ENCODE peak calls at places on chromosomes 5 and 9, in four cellular contexts. One of them, this sample, is unnamed. For H3K36me3, the result is how much of the 10 kb centered on the place peaks cover.

GRCh38 chr5:104345513-104345823 is 782.9 kb upstream of the NUDT12 start:
- DNase-seq in aorta: no peak
- DNase-seq in adrenal gland: no peak
- DNase-seq in IMR-90: no peak
- DNase-seq in this sample: no peak

GRCh38 chr5:66529182-66529581 is 67.0 kb upstream of the MAST4 start:
- DNase-seq in adrenal gland: no peak
- DNase-seq in aorta: no peak
- DNase-seq in IMR-90: no peak
- DNase-seq in this sample: no peak

GRCh38 chr5:116754556-116754955 is 179.9 kb upstream of the SEMA6A start:
- DNase-seq in IMR-90: no peak
- DNase-seq in adrenal gland: no peak
- DNase-seq in aorta: no peak
- DNase-seq in this sample: no peak

GRCh38 chr5:133251296-133252132 is 199.7 kb downstream of the HSPA4 start:
- DNase-seq in aorta: no peak
- DNase-seq in adrenal gland: no peak
- DNase-seq in IMR-90: no peak
- DNase-seq in this sample: no peak

GRCh38 chr9:128773049-128773448 is 1.3 kb upstream of the ZER1 start:
- DNase-seq in adrenal gland: no peak
- DNase-seq in IMR-90: no peak
- DNase-seq in aorta: no peak
- DNase-seq in this sample: no peak

GRCh38 chr5:446864-447263 is 3.9 kb downstream of the EXOC3 start:
- DNase-seq in adrenal gland: no peak
- DNase-seq in aorta: peak
- DNase-seq in IMR-90: peak
- DNase-seq in this sample: no peak

GRCh38 chr5:178940569-178941360 is at the start of gene ZNF454:
- DNase-seq in aorta: peak
- DNase-seq in adrenal gland: peak
- DNase-seq in IMR-90: peak
- DNase-seq in this sample: peak

GRCh38 chr5:137636076-137636475 is 99.8 kb downstream of the KLHL3 start:
- DNase-seq in IMR-90: no peak
- DNase-seq in aorta: no peak
- DNase-seq in adrenal gland: no peak
- DNase-seq in this sample: no peak

GRCh38 chr5:1910081-1910760 is 27.5 kb upstream of the IRX4 start:
- DNase-seq in aorta: no peak
- DNase-seq in IMR-90: no peak
- DNase-seq in adrenal gland: no peak
- DNase-seq in this sample: no peak

GRCh38 chr9:130290353-130291181 is 25.0 kb downstream of the HMCN2 start:
- DNase-seq in adrenal gland: no peak
- DNase-seq in IMR-90: no peak
- DNase-seq in aorta: no peak
- DNase-seq in this sample: peak

GRCh38 chr5:168947212-168947868 is 353.6 kb downstream of the SLIT3 start:
- DNase-seq in adrenal gland: peak
- DNase-seq in aorta: no peak
- DNase-seq in IMR-90: peak
- DNase-seq in this sample: peak

GRCh38 chr9:120528834-120529233 is 51.1 kb downstream of the CDK5RAP2 start:
- DNase-seq in aorta: no peak
- DNase-seq in adrenal gland: no peak
- DNase-seq in IMR-90: no peak
- DNase-seq in this sample: no peak
- H3K36me3 ChIP-seq in aorta: under half
- H3K36me3 ChIP-seq in adrenal gland: under half
- H3K36me3 ChIP-seq in IMR-90: under half
- H3K36me3 ChIP-seq in this sample: under half

GRCh38 chr9:522190-522589 is 307.5 kb downstream of the DOCK8 start:
- DNase-seq in aorta: no peak
- DNase-seq in IMR-90: no peak
- DNase-seq in adrenal gland: no peak
- DNase-seq in this sample: peak

GRCh38 chr9:520315-520714 is 305.6 kb downstream of the DOCK8 start:
- DNase-seq in adrenal gland: no peak
- DNase-seq in aorta: no peak
- DNase-seq in IMR-90: no peak
- DNase-seq in this sample: no peak

GRCh38 chr9:524008-524407 is 309.3 kb downstream of the DOCK8 start:
- DNase-seq in adrenal gland: no peak
- DNase-seq in aorta: no peak
- DNase-seq in IMR-90: no peak
- DNase-seq in this sample: no peak

GRCh38 chr9:522658-523057 is 308.0 kb downstream of the DOCK8 start:
- DNase-seq in IMR-90: no peak
- DNase-seq in aorta: no peak
- DNase-seq in adrenal gland: no peak
- DNase-seq in this sample: no peak

DNA sequence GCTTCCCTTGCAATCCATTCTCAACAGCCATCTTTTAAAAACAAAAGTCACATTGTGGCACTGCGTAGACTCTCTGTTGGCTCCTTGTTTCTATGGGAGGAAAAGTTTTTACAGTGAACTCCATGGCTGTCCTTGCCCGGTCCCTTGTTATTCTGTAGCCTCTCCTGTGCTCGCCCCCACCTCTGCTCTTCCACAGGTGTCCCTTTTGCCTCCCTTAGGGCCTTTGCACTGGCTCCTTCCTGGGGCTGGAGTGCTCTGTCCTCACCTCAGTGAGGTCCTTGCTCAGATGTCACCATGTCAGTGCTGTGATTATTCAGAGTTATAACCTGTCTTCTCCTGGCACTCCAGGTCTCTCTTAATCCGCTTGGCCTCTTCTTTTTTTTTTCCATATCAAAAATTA is 308.8 kb downstream of the DOCK8 start:
- DNase-seq in aorta: no peak
- DNase-seq in IMR-90: no peak
- DNase-seq in adrenal gland: no peak
- DNase-seq in this sample: no peak
- H3K27ac ChIP-seq in aorta: no peak
- H3K27ac ChIP-seq in IMR-90: no peak
- H3K27ac ChIP-seq in adrenal gland: no peak
- H3K27ac ChIP-seq in this sample: peak

GRCh38 chr5:56569576-56569975 is 245.8 kb upstream of the MAP3K1 start:
- DNase-seq in adrenal gland: no peak
- DNase-seq in IMR-90: peak
- DNase-seq in aorta: no peak
- DNase-seq in this sample: no peak
- H3K4me3 ChIP-seq in adrenal gland: no peak
- H3K4me3 ChIP-seq in IMR-90: no peak
- H3K4me3 ChIP-seq in aorta: no peak
- H3K4me3 ChIP-seq in this sample: no peak

GRCh38 chr9:68762570-68762969 is 57.5 kb downstream of the PIP5K1B start:
- DNase-seq in aorta: no peak
- DNase-seq in adrenal gland: no peak
- DNase-seq in IMR-90: no peak
- DNase-seq in this sample: no peak

GRCh38 chr9:68760674-68761003 is 55.6 kb downstream of the PIP5K1B start:
- DNase-seq in IMR-90: no peak
- DNase-seq in adrenal gland: no peak
- DNase-seq in aorta: no peak
- DNase-seq in this sample: no peak

GRCh38 chr9:68768619-68769018 is 63.6 kb downstream of the PIP5K1B start:
- DNase-seq in aorta: no peak
- DNase-seq in IMR-90: no peak
- DNase-seq in adrenal gland: no peak
- DNase-seq in this sample: no peak

GRCh38 chr9:68759981-68760673 is 55.1 kb downstream of the PIP5K1B start:
- DNase-seq in IMR-90: no peak
- DNase-seq in adrenal gland: no peak
- DNase-seq in aorta: no peak
- DNase-seq in this sample: no peak

GRCh38 chr9:68763104-68763503 is 58.1 kb downstream of the PIP5K1B start:
- DNase-seq in adrenal gland: no peak
- DNase-seq in IMR-90: no peak
- DNase-seq in aorta: no peak
- DNase-seq in this sample: no peak
- H3K36me3 ChIP-seq in adrenal gland: under half
- H3K36me3 ChIP-seq in IMR-90: under half
- H3K36me3 ChIP-seq in aorta: under half
- H3K36me3 ChIP-seq in this sample: under half

DNA sequence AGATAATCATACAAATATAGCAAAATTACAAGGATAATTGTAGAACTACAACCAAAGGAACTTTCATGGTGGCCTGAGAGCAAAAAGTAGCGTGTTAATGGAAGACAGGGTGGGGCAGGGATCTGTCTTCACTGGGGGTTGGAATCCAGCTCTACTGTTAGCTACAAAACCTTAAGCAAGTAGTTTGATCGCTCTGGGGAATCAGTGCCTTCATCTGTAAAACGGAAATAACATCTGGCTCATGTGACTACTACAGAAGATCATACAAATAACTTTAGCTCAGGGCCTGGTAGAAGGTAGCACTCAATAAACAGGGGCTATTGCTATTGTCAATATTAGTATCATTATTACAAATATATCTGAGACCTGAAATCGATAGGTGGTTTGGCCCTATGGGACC is 40.4 kb downstream of the ZNF608 start:
- DNase-seq in adrenal gland: no peak
- DNase-seq in aorta: no peak
- DNase-seq in IMR-90: no peak
- DNase-seq in this sample: no peak
- H3K27ac ChIP-seq in adrenal gland: no peak
- H3K27ac ChIP-seq in aorta: no peak
- H3K27ac ChIP-seq in IMR-90: no peak
- H3K27ac ChIP-seq in this sample: no peak

DNA sequence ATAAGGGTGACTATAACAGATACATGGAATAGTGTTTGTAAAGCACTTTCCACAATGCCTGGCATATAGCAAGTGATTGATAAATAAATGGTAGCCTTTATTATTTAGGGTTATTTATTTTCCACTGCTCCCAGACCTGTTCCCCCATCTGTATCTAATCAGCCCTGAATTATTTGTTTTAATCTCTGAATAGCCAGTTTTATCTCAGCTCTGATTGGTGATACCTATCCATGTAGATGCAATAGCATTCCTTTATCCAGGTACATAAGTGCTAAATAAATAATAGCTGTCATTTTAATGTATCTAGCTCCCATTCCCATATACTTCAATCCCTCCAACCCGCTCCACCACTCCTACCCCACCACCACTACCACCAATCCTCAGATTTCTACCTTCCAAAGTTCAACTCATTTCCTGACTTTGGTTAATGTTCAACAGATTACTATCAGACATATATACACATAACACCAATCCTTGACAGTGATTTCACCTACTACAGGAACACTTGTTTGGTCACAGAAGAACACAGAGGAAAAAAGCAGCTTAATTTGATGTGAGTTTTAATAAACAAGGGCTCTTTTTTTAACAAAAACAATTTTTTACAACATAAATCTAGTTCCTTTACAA is 14.0 kb downstream of the PRKAA1 start:
- DNase-seq in adrenal gland: no peak
- DNase-seq in aorta: no peak
- DNase-seq in IMR-90: no peak
- DNase-seq in this sample: no peak
- H3K4me3 ChIP-seq in adrenal gland: no peak
- H3K4me3 ChIP-seq in aorta: no peak
- H3K4me3 ChIP-seq in IMR-90: no peak
- H3K4me3 ChIP-seq in this sample: no peak

GRCh38 chr5:87388129-87388528 is 24.6 kb downstream of the CCNH start:
- DNase-seq in adrenal gland: no peak
- DNase-seq in IMR-90: no peak
- DNase-seq in aorta: no peak
- DNase-seq in this sample: no peak
- H3K36me3 ChIP-seq in adrenal gland: under half
- H3K36me3 ChIP-seq in IMR-90: under half
- H3K36me3 ChIP-seq in aorta: under half
- H3K36me3 ChIP-seq in this sample: under half

DNA sequence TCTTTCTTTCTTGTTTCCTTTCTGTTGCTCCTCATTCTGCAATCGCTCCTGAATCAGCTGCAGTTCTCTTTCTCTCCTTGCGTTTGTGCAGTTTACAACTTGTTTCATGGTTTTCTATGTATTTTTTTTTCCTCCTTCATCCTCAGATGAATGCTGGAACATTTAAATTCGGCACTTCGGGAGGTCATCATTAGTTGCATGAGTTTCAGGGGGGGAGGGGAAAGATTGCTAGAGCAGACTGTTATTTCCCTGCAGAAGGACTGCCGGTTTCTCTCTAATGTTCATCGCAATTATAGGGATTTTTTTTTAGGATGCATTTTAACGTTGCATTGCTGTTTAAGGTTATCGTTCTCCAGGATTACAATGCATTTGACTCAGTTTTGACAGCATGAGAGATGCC is 1311.9 kb upstream of the WWC1 start:
- DNase-seq in adrenal gland: no peak
- DNase-seq in IMR-90: no peak
- DNase-seq in aorta: no peak
- DNase-seq in this sample: no peak
- H3K27ac ChIP-seq in adrenal gland: no peak
- H3K27ac ChIP-seq in IMR-90: no peak
- H3K27ac ChIP-seq in aorta: no peak
- H3K27ac ChIP-seq in this sample: no peak

GRCh38 chr9:124392855-124393460 is 22.3 kb downstream of the PSMB7 start:
- DNase-seq in IMR-90: peak
- DNase-seq in aorta: no peak
- DNase-seq in adrenal gland: peak
- DNase-seq in this sample: no peak
- H3K4me3 ChIP-seq in IMR-90: no peak
- H3K4me3 ChIP-seq in aorta: no peak
- H3K4me3 ChIP-seq in adrenal gland: no peak
- H3K4me3 ChIP-seq in this sample: no peak

GRCh38 chr9:121317737-121318630 is 50.0 kb downstream of the GSN start:
- DNase-seq in IMR-90: no peak
- DNase-seq in adrenal gland: peak
- DNase-seq in aorta: peak
- DNase-seq in this sample: peak

GRCh38 chr9:121318631-121319393 is 50.9 kb downstream of the GSN start:
- DNase-seq in IMR-90: no peak
- DNase-seq in adrenal gland: peak
- DNase-seq in aorta: no peak
- DNase-seq in this sample: no peak

GRCh38 chr9:121321039-121321503 is 49.0 kb downstream of the STOM start:
- DNase-seq in adrenal gland: no peak
- DNase-seq in IMR-90: no peak
- DNase-seq in aorta: no peak
- DNase-seq in this sample: no peak

GRCh38 chr9:121316852-121317373 is 49.0 kb downstream of the GSN start:
- DNase-seq in aorta: no peak
- DNase-seq in adrenal gland: no peak
- DNase-seq in IMR-90: no peak
- DNase-seq in this sample: no peak

GRCh38 chr9:121319394-121319780 is 50.7 kb downstream of the STOM start:
- DNase-seq in adrenal gland: peak
- DNase-seq in IMR-90: no peak
- DNase-seq in aorta: no peak
- DNase-seq in this sample: no peak
- H3K36me3 ChIP-seq in adrenal gland: under half
- H3K36me3 ChIP-seq in IMR-90: half or more
- H3K36me3 ChIP-seq in aorta: under half
- H3K36me3 ChIP-seq in this sample: under half